ENCODE peak calls at places on chromosome 10, in nine cellular contexts. C, J, K, A, O, E, N, X and G are unnamed samples. For H3K4me1, the result is how much of the 10 kb centered on the place peaks cover.

GRCh38 chr10:33521062-33521461 is 186.6 kb upstream of the NRP1 start:
- DNase-seq in C (peak), J (no peak), K (no peak), A (no peak), O (no peak), E (no peak), N (no peak), X (peak), G (no peak)

GRCh38 chr10:30877111-30877510 is 154.6 kb downstream of the ZNF438 start:
- DNase-seq in C (no peak), J (no peak), K (no peak), A (no peak), O (no peak), E (no peak), N (no peak), X (no peak), G (no peak)

GRCh38 chr10:13271552-13272163 is 28.2 kb downstream of the PHYH start:
- DNase-seq in C (no peak), J (peak), K (no peak), A (no peak), O (peak), E (peak), N (no peak), X (peak), G (no peak)

GRCh38 chr10:89153086-89153485 is 54.0 kb downstream of the CH25H start:
- DNase-seq in C (peak), J (no peak), K (no peak), A (no peak), O (no peak), E (no peak), N (peak), X (peak), G (peak)

GRCh38 chr10:112295853-112296830 is 12.9 kb downstream of the TECTB start:
- DNase-seq in C (no peak), J (no peak), K (no peak), A (no peak), O (no peak), E (no peak), N (no peak), X (no peak), G (no peak)

GRCh38 chr10:5944389-5945202 is 32.7 kb downstream of the IL15RA start:
- DNase-seq in C (peak), J (peak), K (no peak), A (peak), O (peak), E (peak), N (peak), X (peak), G (peak)

GRCh38 chr10:120392245-120392644 is 64.8 kb upstream of the PLPP4 start:
- DNase-seq in C (peak), J (no peak), K (no peak), A (no peak), O (no peak), E (no peak), N (no peak), X (no peak), G (no peak)

GRCh38 chr10:132102717-132103110 is 37.0 kb downstream of the JAKMIP3 start:
- DNase-seq in C (no peak), J (no peak), K (no peak), A (no peak), O (no peak), E (no peak), N (no peak), X (no peak), G (no peak)

GRCh38 chr10:127117125-127117524 is 79.3 kb downstream of the INSYN2A start:
- DNase-seq in C (peak), J (peak), K (no peak), A (no peak), O (peak), E (peak), N (peak), X (peak), G (peak)

GRCh38 chr10:106175760-106176377 is 988.6 kb downstream of the SORCS1 start:
- DNase-seq in C (peak), J (peak), K (no peak), A (no peak), O (no peak), E (peak), N (peak), X (peak), G (peak)

GRCh38 chr10:12875100-12875499 is 126.4 kb downstream of the CCDC3 start:
- DNase-seq in C (peak), J (no peak), K (no peak), A (no peak), O (peak), E (peak), N (no peak), X (peak), G (no peak)

GRCh38 chr10:70354566-70355233 is 27.7 kb downstream of the LRRC20 start:
- DNase-seq in C (no peak), J (no peak), K (no peak), A (no peak), O (no peak), E (no peak), N (no peak), X (no peak), G (no peak)

GRCh38 chr10:104333037-104333727 is 5.1 kb downstream of the ITPRIP start:
- DNase-seq in C (no peak), J (no peak), K (no peak), A (no peak), O (no peak), E (no peak), N (no peak), X (no peak), G (no peak)

GRCh38 chr10:62900829-62901571 is 84.8 kb upstream of the EGR2 start:
- DNase-seq in C (no peak), J (no peak), K (no peak), A (no peak), O (no peak), E (no peak), N (no peak), X (peak), G (no peak)

GRCh38 chr10:93121311-93121710 is 47.6 kb downstream of the CYP26A1 start:
- DNase-seq in C (no peak), J (no peak), K (no peak), A (no peak), O (no peak), E (no peak), N (no peak), X (no peak), G (no peak)

GRCh38 chr10:116768786-116769185 is 26.4 kb upstream of the HSPA12A start:
- DNase-seq in C (no peak), J (no peak), K (no peak), A (no peak), O (no peak), E (no peak), N (no peak), X (peak), G (no peak)

GRCh38 chr10:116729243-116729642 is 13.1 kb downstream of the HSPA12A start:
- DNase-seq in C (no peak), J (no peak), K (no peak), A (no peak), O (no peak), E (no peak), N (no peak), X (no peak), G (no peak)

GRCh38 chr10:3774814-3775670 is 10.0 kb downstream of the KLF6 start:
- DNase-seq in C (peak), J (peak), K (no peak), A (peak), O (peak), E (peak), N (peak), X (peak), G (peak)

GRCh38 chr10:124646483-124647352 is 97.5 kb downstream of the FAM53B start:
- DNase-seq in C (peak), J (peak), K (no peak), A (peak), O (peak), E (peak), N (no peak), X (no peak), G (peak)

GRCh38 chr10:94571528-94571927 is 25.9 kb downstream of the HELLS start:
- DNase-seq in C (peak), J (no peak), K (no peak), A (no peak), O (no peak), E (no peak), N (no peak), X (peak), G (peak)

GRCh38 chr10:64080071-64080470 is 558.9 kb downstream of the REEP3 start:
- DNase-seq in C (peak), J (no peak), K (no peak), A (no peak), O (no peak), E (no peak), N (no peak), X (no peak), G (no peak)

GRCh38 chr10:77287647-77288120 is 349.9 kb downstream of the KCNMA1 start:
- DNase-seq in C (no peak), J (peak), K (no peak), A (no peak), O (no peak), E (peak), N (no peak), X (peak), G (no peak)

GRCh38 chr10:119377905-119378736 is 164.4 kb downstream of the RGS10 start:
- DNase-seq in C (peak), J (no peak), K (no peak), A (no peak), O (no peak), E (no peak), N (no peak), X (no peak), G (no peak)

GRCh38 chr10:133309720-133310398 is 1.1 kb downstream of the ZNF511 start:
- DNase-seq in C (no peak), J (no peak), K (no peak), A (no peak), O (no peak), E (no peak), N (no peak), X (peak), G (no peak)

GRCh38 chr10:26355241-26355640 is 82.9 kb upstream of the APBB1IP start:
- DNase-seq in C (no peak), J (no peak), K (no peak), A (no peak), O (no peak), E (no peak), N (no peak), X (no peak), G (no peak)

GRCh38 chr10:21292763-21293517 is 232.5 kb downstream of the SKIDA1 start:
- DNase-seq in C (peak), J (peak), K (no peak), A (peak), O (peak), E (peak), N (peak), X (peak), G (peak)

GRCh38 chr10:112528235-112528634 is 81.2 kb downstream of the VTI1A start:
- DNase-seq in C (no peak), J (no peak), K (no peak), A (no peak), O (no peak), E (no peak), N (no peak), X (no peak), G (no peak)

DNA sequence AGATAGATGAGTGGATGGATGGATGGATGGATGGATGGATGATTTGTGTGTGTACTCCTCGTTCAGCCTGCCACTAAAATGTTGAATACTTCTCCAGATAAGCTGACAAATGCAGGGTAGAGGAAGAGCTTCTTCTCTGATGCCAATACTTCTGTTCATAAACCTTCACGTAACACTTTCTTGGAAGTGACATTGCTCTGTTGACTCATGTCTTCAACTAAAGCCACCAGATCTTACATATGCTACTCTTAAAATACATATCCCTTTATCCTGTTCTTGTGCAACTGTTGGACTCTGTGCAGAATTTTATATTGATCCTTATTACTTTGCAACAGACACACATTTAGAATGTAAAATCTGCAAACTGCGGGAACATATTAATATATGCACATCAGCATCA is 26.9 kb downstream of the PIK3AP1 start:
- DNase-seq in C (no peak), J (no peak), K (no peak), A (no peak), O (no peak), E (no peak), N (no peak), X (no peak), G (no peak)
- H3K27ac ChIP-seq in C (no peak), J (no peak), K (no peak), A (no peak), O (no peak), E (no peak), N (no peak), X (no peak), G (no peak)

GRCh38 chr10:79159785-79160184 is 91.0 kb downstream of the ZMIZ1 start:
- DNase-seq in C (peak), J (no peak), K (no peak), A (peak), O (peak), E (no peak), N (no peak), X (no peak), G (no peak)
- H3K4me1 ChIP-seq in C (half or more), J (half or more), K (under half), A (half or more), O (under half), E (half or more), N (under half), X (half or more), G (under half)

GRCh38 chr10:100346765-100347567 is at the start of gene SCD:
- DNase-seq in C (peak), J (peak), K (peak), A (peak), O (peak), E (peak), N (peak), X (peak), G (peak)
- TF ChIP-seq CTCF in C (no peak), J (no peak), K (no peak), A (no peak), O (no peak), E (no peak), N (no peak), X (no peak), G (no peak)

DNA sequence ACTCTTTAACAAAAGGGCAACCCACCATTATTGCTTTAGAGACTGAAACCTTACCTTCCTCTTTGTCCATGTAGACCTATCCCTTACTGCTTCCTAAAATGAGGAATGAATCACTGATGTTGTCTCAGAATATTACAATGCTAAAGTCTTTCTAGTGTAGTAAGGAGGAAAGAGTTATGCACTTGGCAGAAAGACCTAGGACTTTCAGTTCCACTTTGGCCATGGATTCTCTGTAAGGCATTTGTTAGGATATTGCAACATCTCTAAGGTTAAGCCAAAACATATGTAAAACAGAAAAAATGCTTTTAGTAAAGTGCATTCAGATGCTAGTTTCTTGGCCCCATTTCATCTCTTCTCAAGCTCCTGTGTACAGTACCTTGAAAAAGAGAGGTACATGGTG is 230.9 kb downstream of the PARD3 start:
- DNase-seq in C (peak), J (no peak), K (no peak), A (no peak), O (no peak), E (peak), N (peak), X (peak), G (peak)
- H3K27ac ChIP-seq in C (no peak), J (peak), K (no peak), A (no peak), O (no peak), E (peak), N (peak), X (no peak), G (no peak)

GRCh38 chr10:71545001-71545400 is 148.3 kb downstream of the CDH23 start:
- DNase-seq in C (no peak), J (no peak), K (no peak), A (no peak), O (no peak), E (no peak), N (no peak), X (no peak), G (no peak)

GRCh38 chr10:71547841-71548493 is 151.2 kb downstream of the CDH23 start:
- DNase-seq in C (peak), J (no peak), K (no peak), A (no peak), O (peak), E (peak), N (no peak), X (no peak), G (no peak)

GRCh38 chr10:71548494-71548846 is 151.8 kb downstream of the CDH23 start:
- DNase-seq in C (no peak), J (peak), K (no peak), A (no peak), O (no peak), E (peak), N (no peak), X (peak), G (no peak)

GRCh38 chr10:71546220-71546619 is 149.5 kb downstream of the CDH23 start:
- DNase-seq in C (no peak), J (no peak), K (no peak), A (no peak), O (no peak), E (no peak), N (no peak), X (no peak), G (no peak)

GRCh38 chr10:71547290-71547689 is 150.6 kb downstream of the CDH23 start:
- DNase-seq in C (no peak), J (no peak), K (no peak), A (no peak), O (no peak), E (no peak), N (no peak), X (no peak), G (no peak)
- H3K4me1 ChIP-seq in C (under half), J (under half), K (under half), A (under half), O (under half), E (under half), N (under half), X (under half), G (under half)

GRCh38 chr10:59285848-59286247 is 76.5 kb downstream of the FAM13C start:
- DNase-seq in C (no peak), J (no peak), K (no peak), A (no peak), O (no peak), E (no peak), N (peak), X (no peak), G (peak)

GRCh38 chr10:59289809-59290208 is 72.5 kb downstream of the FAM13C start:
- DNase-seq in C (no peak), J (no peak), K (no peak), A (no peak), O (no peak), E (no peak), N (no peak), X (no peak), G (no peak)

GRCh38 chr10:59285073-59285472 is 77.3 kb downstream of the FAM13C start:
- DNase-seq in C (no peak), J (no peak), K (no peak), A (no peak), O (no peak), E (no peak), N (no peak), X (no peak), G (no peak)

GRCh38 chr10:59287587-59287986 is 74.8 kb downstream of the FAM13C start:
- DNase-seq in C (peak), J (no peak), K (no peak), A (no peak), O (no peak), E (no peak), N (no peak), X (no peak), G (no peak)

DNA sequence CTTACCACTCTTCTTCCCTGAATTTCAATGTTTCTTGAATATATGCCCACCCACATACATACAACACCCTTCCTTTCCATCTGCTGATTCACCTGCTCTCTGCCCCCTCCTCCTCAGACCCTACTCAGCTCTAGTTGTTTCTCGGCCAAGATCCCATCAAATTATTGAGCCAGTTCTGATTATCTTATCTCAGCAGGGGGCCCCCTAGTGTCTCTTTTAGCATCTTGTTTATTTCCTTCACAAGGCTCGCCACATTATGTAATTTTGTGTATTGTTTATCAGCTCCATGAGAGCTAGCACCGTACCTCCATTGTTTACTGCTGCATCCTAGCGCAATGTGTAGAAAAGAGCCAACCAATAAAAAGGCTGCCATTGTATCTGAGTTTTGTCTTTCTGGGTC is 71.9 kb downstream of the FAM13C start:
- DNase-seq in C (no peak), J (no peak), K (no peak), A (no peak), O (no peak), E (no peak), N (no peak), X (peak), G (no peak)
- TF ChIP-seq CTCF in C (no peak), J (no peak), K (peak), A (no peak), O (no peak), E (no peak), N (peak), X (peak), G (peak)

GRCh38 chr10:68109312-68109711 is at the start of gene MYPN:
- DNase-seq in C (no peak), J (no peak), K (no peak), A (no peak), O (no peak), E (no peak), N (no peak), X (no peak), G (no peak)
- H3K27ac ChIP-seq in C (peak), J (peak), K (no peak), A (no peak), O (no peak), E (no peak), N (no peak), X (no peak), G (no peak)

DNA sequence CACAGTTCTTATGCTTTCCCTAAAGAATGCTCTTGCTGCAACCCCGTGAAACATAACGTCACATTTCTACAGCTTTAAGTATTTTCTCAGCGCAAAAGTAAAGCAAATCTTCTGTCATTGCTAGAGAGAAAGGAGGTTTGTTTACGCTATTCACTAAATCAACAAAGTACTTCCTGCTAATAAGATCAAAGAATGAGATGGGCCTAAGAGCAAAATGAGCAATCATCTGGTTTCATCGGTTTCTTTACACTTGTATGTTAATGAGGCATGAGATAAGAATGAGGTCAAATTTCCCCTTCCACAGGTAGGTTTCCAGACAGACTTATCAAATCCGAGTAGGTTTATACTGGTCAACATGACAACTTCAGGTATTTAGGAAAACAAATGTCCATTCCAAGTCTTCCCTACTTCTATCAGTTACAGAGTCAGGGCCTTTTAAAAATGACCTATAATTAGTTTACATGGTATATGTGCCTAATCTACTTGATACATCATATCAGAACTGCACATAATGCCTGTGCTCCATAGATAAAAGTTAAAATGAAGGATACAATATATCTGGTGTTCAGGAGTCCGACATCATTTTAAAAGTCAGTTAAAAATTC is 8.4 kb downstream of the USP6NL start:
- DNase-seq in C (peak), J (peak), K (peak), A (no peak), O (no peak), E (peak), N (peak), X (peak), G (no peak)
- H3K4me1 ChIP-seq in C (under half), J (under half), K (under half), A (under half), O (under half), E (under half), N (under half), X (under half), G (under half)

DNA sequence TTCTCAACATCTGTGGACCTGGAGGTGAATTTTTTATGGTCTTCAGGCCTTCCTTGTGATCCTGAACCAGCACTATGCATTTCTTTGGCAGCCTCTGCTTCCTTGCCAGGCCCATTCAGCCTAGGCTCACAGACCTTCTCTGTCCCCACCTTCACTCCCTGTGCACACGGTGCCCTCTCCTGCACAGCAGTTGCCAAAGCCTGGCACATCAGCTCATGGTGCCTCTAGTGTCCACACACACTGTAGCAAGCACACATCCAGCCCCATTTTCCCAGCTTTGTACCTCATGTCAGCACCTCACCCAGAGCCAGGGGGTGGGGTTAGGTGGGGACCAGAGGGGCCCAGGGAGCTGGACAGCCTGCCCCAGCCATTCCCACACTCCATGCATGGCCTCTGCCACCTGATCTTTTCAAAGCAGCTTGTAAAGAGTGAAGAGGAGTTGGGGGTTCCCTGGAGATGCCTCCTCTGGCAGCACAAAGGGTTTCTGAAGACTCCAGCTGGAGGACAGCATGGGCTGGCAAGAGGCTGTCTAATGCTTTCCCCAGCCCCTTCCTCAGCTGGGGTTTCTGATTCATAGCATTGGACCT is 57.9 kb upstream of the TMEM72 start:
- DNase-seq in C (peak), J (no peak), K (no peak), A (no peak), O (no peak), E (no peak), N (no peak), X (peak), G (no peak)
- TF ChIP-seq CTCF in C (peak), J (no peak), K (no peak), A (no peak), O (no peak), E (peak), N (peak), X (peak), G (peak)